ENCODE peak calls at places on chromosomes 4 and X, in eight cellular contexts. K is hepatocyte; O is midbrain; T is tibial artery; B is D341Med; P is CD4-positive, CD25-positive, alpha-beta regulatory T cell; G is lower leg skin; Q is SK-MEL-5. A is an unnamed sample.

GRCh38 chr4:121228851-121229250 is 64.7 kb upstream of the TNIP3 start:
- DNase-seq in G (no peak), T (no peak), K (no peak), O (no peak), P (no peak), Q (no peak), B (no peak), A (no peak)

GRCh38 chrX:39689374-39690104 is 408.2 kb downstream of the BCOR start:
- DNase-seq in B (no peak), G (peak), Q (no peak), T (no peak), K (peak), O (no peak), P (no peak), A (no peak)

GRCh38 chrX:56787734-56788152 is 58.7 kb downstream of the NBDY start:
- DNase-seq in Q (no peak), P (no peak), G (peak), T (no peak), K (no peak), O (no peak), B (no peak), A (no peak)

GRCh38 chrX:31572396-31572795 is 500.6 kb upstream of the FTHL17 start:
- DNase-seq in P (no peak), B (no peak), T (no peak), K (no peak), O (no peak), Q (no peak), G (no peak), A (no peak)

GRCh38 chr4:687048-687974 is 1.6 kb downstream of the SLC49A3 start:
- DNase-seq in T (peak), K (peak), Q (no peak), G (peak), P (no peak), B (no peak), O (no peak), A (peak)

GRCh38 chrX:49164589-49165360 is 2.2 kb downstream of the MAGIX start:
- DNase-seq in O (no peak), T (no peak), K (no peak), B (no peak), G (no peak), Q (no peak), P (no peak), A (no peak)

GRCh38 chr4:60890743-60891142 is 309.4 kb upstream of the ADGRL3 start:
- DNase-seq in T (no peak), O (no peak), Q (no peak), K (no peak), P (no peak), B (no peak), G (no peak), A (no peak)

GRCh38 chr4:60729194-60729593 is 470.9 kb upstream of the ADGRL3 start:
- DNase-seq in Q (no peak), G (no peak), B (no peak), O (no peak), P (no peak), T (no peak), K (no peak), A (no peak)

GRCh38 chrX:41238543-41238942 is 95.4 kb upstream of the DDX3X start:
- DNase-seq in O (no peak), K (no peak), G (no peak), T (no peak), B (no peak), Q (peak), P (no peak), A (no peak)

GRCh38 chrX:131827935-131828334 is 195.2 kb upstream of the STK26 start:
- DNase-seq in P (peak), G (no peak), B (peak), Q (peak), K (no peak), O (peak), T (no peak), A (no peak)

GRCh38 chr4:134393592-134393991 is 192.0 kb upstream of the PABPC4L start:
- DNase-seq in Q (no peak), O (no peak), K (no peak), B (no peak), T (no peak), P (no peak), G (no peak), A (no peak)

GRCh38 chr4:139530833-139531427 is 25.1 kb downstream of the SETD7 start:
- DNase-seq in K (peak), O (peak), G (no peak), Q (peak), T (no peak), P (peak), B (peak), A (no peak)

GRCh38 chrX:68504237-68504636 is 5.4 kb downstream of the YIPF6 start:
- DNase-seq in P (peak), T (no peak), G (no peak), O (no peak), K (no peak), Q (no peak), B (no peak), A (no peak)

GRCh38 chrX:47218920-47219815 is 687 bp downstream of the CDK16 start:
- DNase-seq in Q (no peak), K (peak), B (peak), P (no peak), G (peak), O (no peak), T (peak), A (no peak)

GRCh38 chrX:13334491-13334890 is 14.6 kb upstream of the ATXN3L start:
- DNase-seq in Q (no peak), T (no peak), K (no peak), P (no peak), G (no peak), O (no peak), B (no peak), A (no peak)

GRCh38 chr4:43339435-43339834 is 446.9 kb downstream of the GRXCR1 start:
- DNase-seq in G (no peak), P (no peak), K (no peak), O (no peak), B (no peak), T (no peak), Q (no peak), A (no peak)

GRCh38 chr4:137890802-137891201 is 351.3 kb downstream of the SLC7A11 start:
- DNase-seq in B (no peak), P (no peak), T (no peak), Q (no peak), G (no peak), O (no peak), K (no peak), A (no peak)

GRCh38 chr4:121270384-121270783 is 106.3 kb upstream of the TNIP3 start:
- DNase-seq in P (no peak), T (no peak), G (no peak), K (no peak), B (no peak), Q (no peak), O (no peak), A (no peak)

A was measured in LNCaP clone FGC.